ENCODE peak calls at places on chromosomes 13 and 19, in four cellular contexts. J, E, K and Z are unnamed samples.

GRCh38 chr19:14449321-14449720 is 16.2 kb downstream of the PKN1 start:
- DNase-seq in J (no peak), E (no peak), K (no peak), Z (no peak)

GRCh38 chr13:104648291-104648690 is 1582.1 kb upstream of the SLC10A2 start:
- DNase-seq in J (no peak), E (no peak), K (no peak), Z (no peak)

GRCh38 chr13:28179974-28180373 is 41.6 kb downstream of the PAN3 start:
- DNase-seq in J (no peak), E (no peak), K (no peak), Z (no peak)

GRCh38 chr19:55643003-55643732 is at the start of gene ZNF581:
- DNase-seq in J (peak), E (peak), K (peak), Z (peak)

GRCh38 chr19:12913871-12914690 is 5.0 kb downstream of the SYCE2 start:
- DNase-seq in J (peak), E (no peak), K (no peak), Z (no peak)

GRCh38 chr19:8307400-8307964 is 676 bp downstream of the CD320 start:
- DNase-seq in J (peak), E (no peak), K (peak), Z (peak)

GRCh38 chr19:15191514-15191913 is 9.3 kb downstream of the NOTCH3 start:
- DNase-seq in J (no peak), E (no peak), K (no peak), Z (no peak)

GRCh38 chr19:42066075-42066754 is 3.8 kb downstream of the GRIK5 start:
- DNase-seq in J (no peak), E (peak), K (peak), Z (peak)

GRCh38 chr13:111460548-111461444 is 140.4 kb downstream of the TEX29 start:
- DNase-seq in J (peak), E (peak), K (no peak), Z (peak)

GRCh38 chr13:51585234-51585672 is 991 bp downstream of the WDFY2 start:
- DNase-seq in J (no peak), E (no peak), K (no peak), Z (no peak)

GRCh38 chr19:2663920-2664571 is 38.4 kb downstream of the GNG7 start:
- DNase-seq in J (no peak), E (no peak), K (peak), Z (no peak)

GRCh38 chr13:100986571-100986970 is 312.0 kb upstream of the TMTC4 start:
- DNase-seq in J (no peak), E (no peak), K (no peak), Z (no peak)

GRCh38 chr13:100989424-100989823 is 314.8 kb upstream of the TMTC4 start:
- DNase-seq in J (no peak), E (no peak), K (no peak), Z (no peak)

GRCh38 chr13:100984349-100984748 is 309.8 kb upstream of the TMTC4 start:
- DNase-seq in J (no peak), E (no peak), K (no peak), Z (no peak)

GRCh38 chr13:100983111-100983510 is 308.5 kb upstream of the TMTC4 start:
- DNase-seq in J (no peak), E (no peak), K (no peak), Z (no peak)

GRCh38 chr13:100987993-100988392 is 313.4 kb upstream of the TMTC4 start:
- DNase-seq in J (no peak), E (peak), K (no peak), Z (peak)
- TF ChIP-seq HMGXB4 in J (no peak), E (no peak), K (no peak), Z (no peak)

GRCh38 chr13:42747399-42747873 is 33.9 kb upstream of the FAM216B start:
- DNase-seq in J (no peak), E (peak), K (no peak), Z (no peak)
- TF ChIP-seq HMGXB4 in J (no peak), E (no peak), K (no peak), Z (no peak)

DNA sequence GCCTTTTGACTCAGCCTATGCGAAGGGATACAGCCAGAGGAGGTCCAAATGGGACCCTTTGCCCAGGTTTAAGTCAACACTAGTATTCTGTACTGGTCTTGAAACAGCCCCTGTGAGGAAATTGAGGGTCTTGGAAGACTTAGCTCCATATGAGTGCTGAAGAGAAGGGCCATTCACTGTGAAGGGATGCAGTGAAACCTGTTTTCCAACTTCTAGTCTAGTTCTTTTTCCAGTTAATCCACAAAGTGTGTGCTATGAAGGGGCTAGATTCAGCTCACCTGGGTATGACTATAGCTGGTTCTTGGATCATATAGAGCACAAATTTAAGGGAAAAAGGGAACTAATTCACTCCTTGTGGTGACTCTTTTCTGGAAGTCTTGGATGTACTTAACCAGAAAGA is 4.0 kb downstream of the ZBTB32 start:
- DNase-seq in J (no peak), E (no peak), K (no peak), Z (no peak)
- TF ChIP-seq HMGXB4 in J (no peak), E (no peak), K (no peak), Z (no peak)

DNA sequence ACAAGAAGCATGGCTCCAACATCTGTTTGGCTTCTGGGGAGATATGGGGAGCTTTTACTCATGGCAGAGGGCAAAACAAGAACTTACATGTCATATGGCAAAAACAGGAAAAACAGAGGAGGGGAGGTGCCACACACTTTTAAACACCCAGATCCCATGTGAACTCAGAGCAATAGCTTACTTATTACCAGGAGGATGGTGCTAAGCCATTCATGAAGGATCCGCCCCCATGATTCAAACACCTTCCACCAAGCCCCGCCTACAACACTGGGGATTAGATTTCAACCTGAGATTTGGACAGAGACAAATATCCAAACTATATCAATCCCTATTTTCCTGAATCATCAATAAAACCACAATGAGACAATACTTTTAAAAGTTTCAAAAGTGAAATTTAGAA is 712.1 kb downstream of the PCDH9 start:
- DNase-seq in J (no peak), E (no peak), K (no peak), Z (no peak)
- TF ChIP-seq HMGXB4 in J (no peak), E (no peak), K (no peak), Z (no peak)

DNA sequence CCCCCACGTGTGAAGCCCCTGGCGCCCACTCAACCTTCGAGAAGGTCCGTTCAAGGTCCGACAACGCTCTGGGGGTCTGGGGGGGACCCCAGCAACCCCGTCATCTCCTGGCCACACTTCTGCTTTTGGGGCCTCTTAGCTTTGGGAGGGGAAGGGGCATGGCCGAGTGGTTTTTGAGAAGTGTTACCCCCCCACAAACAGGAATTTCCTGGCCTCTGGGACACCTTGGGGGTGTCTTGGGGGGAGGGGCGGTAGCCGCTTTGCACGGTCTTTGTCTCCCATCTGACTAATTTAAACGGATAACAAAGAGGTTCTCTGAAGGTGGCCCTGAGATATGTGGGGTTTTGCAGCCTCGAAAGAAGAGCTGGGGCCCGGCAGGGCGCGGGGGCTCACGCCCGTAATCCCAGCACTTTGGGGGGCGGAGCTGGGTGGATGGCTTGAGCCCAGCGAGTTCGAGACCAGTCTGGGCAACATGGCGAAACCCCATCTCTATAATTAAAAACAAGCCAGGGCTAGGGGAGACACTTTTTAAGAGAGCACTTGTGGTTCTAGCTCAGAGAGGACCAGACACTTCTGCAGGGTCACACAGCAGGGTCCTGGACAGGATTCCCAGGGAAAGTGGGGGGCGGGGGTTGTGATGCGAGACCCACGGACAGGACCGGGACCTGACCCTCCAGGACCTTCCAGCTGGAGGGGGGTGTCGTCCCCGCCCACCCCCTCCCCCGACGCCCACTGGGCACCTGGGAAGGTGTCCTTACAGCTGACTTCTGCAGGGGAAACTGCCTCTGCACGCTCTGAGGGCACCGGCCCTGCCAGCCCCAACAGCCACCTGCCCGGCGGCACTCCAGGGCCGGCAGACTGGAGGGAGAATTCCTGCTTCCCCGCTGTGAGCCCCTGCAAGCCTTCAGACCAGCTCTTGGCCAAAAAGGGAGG is 878 bp downstream of the CNN2 start:
- DNase-seq in J (no peak), E (no peak), K (no peak), Z (no peak)
- TF ChIP-seq HMGXB4 in J (no peak), E (no peak), K (no peak), Z (no peak)

DNA sequence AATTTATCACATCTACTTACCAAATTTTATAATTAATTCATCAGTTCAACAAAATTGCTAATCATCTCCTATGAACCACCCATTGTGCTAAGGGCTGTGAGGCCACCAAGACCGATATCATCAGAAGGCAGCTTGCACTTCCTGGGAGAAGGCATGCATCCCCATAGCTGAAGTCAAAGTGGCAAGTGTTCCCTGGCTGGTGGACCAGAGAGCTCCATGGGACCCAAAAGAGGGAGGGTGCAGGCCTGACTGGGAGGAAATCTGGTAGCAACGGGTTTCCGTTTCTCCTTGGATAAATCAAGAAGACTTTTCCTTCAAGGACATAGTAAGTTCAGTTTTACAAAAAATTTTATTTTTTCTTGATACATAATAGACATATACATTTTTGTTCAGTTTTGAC is 325.2 kb downstream of the FGF9 start:
- DNase-seq in J (no peak), E (no peak), K (no peak), Z (no peak)
- TF ChIP-seq HMGXB4 in J (no peak), E (no peak), K (no peak), Z (no peak)

DNA sequence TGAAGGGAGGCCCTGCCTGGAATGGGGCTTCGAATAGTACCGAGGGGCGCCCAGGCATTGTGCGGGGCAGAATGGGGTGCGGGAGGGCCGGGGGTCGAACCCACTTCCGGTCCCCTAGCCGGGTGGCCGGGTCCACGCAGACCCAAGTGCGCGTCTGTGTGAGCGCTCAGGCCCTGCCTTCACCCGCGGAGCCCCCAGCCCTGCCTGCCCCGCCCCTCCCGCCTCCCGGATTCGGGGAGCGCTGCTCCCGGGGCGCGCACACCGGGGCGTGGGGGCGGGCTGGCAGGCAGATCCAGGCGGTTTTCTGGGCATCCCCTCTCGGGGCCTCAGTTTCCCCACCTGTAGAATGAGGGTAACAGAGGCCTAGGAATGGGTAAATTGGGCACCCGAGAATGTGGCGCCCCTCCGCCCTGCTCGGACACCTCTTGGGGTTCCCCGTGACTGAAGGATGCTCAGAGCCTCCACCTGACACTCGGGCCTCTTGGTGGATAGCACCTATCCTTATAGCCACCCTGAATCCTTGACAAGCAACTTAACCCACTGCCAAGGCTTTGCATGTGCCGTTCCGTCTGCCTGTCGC is 682 bp downstream of the PIK3R2 start:
- DNase-seq in J (no peak), E (no peak), K (peak), Z (no peak)
- TF ChIP-seq HMGXB4 in J (no peak), E (no peak), K (no peak), Z (no peak)

DNA sequence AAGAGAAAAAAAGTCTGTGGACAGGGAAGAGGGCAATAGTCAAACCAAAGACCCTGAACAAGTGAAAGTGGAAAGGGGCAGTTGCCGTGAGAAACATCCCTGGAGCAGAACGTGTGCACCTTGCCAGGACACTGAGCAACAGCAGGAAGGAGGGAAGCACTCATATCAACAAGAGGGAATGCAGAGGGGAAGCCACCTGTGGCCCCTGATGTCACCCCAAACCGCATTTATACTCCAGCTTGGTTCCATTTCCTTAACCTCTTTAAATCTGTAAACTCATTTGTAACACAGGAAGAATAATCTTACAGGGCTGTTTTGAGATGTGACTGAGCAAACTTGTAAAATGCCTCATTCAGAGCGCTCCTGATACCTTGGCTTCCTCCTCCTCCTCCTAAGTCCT is 698.8 kb downstream of the DIAPH3 start:
- DNase-seq in J (no peak), E (no peak), K (no peak), Z (no peak)
- TF ChIP-seq HMGXB4 in J (no peak), E (no peak), K (no peak), Z (no peak)

DNA sequence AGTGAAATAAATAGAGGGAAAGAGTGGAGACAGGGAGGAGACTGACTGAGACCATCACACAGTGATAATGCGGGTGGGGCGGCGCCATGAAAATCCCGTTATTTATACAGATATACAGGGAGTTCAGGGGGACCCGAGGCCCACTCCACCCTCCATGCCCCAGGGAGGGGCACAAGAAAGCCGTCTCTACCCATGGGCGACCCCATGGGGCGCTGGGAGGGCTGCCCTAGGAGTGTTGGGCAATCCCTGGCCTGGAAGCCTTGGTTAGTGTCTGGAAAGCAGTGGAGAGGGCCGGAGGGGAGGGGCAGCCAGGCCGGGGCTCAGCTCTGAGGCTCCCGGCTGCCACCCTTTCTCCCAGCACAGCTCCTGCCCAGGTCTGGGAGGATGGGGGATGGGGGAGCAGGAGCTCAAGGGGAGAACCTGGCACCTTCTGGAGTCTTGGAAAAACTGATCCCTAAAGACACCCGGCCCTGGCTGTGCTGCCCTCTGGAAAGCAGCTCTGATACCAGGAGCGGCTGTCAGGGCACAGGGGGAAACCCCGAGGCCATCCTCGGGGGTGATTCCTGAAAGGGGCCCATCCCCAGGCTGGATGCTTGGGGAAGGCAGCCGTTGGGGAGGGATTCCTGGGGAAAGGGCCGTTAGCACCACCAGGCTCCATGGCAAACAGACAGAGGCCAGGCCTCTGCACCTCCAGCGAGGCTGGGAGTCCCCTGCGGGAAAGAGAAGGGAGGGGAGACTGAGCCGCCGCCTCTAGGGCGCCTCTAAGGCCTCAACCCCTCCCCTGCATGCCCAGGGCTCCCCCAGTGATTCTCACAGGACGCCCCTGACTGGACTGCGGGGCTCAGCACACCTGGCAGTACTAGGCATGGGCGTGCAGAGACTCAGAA is 3.0 kb upstream of the PRKD2 start:
- DNase-seq in J (no peak), E (no peak), K (no peak), Z (no peak)
- TF ChIP-seq HMGXB4 in J (no peak), E (no peak), K (no peak), Z (no peak)

GRCh38 chr13:37701306-37701705 is 102.7 kb upstream of the POSTN start:
- DNase-seq in J (no peak), E (no peak), K (no peak), Z (no peak)

GRCh38 chr13:37706041-37706440 is 107.5 kb upstream of the POSTN start:
- DNase-seq in J (no peak), E (no peak), K (no peak), Z (no peak)

GRCh38 chr13:37700887-37701286 is 102.3 kb upstream of the POSTN start:
- DNase-seq in J (no peak), E (no peak), K (no peak), Z (no peak)

DNA sequence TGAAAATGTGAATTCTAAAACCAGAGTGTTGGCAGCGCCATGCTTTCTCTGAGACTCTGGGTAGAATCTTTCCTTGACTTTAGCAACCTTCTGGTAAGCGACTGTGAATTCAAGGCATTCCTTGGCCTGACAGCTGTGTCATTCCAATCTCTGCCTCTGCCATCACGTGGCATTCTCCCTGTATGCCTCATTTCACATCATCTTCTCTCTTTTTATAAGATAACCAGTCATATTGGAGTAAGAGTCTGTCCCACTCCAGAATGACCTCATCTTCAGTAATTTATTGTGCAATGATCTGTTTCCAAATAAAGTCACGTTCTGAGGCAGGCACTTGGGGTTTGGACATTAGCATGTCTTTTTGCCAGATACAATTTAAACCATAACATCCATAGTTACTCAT is 103.4 kb upstream of the POSTN start:
- DNase-seq in J (no peak), E (peak), K (no peak), Z (no peak)
- TF ChIP-seq HMGXB4 in J (no peak), E (no peak), K (no peak), Z (no peak)